ENCODE peak calls at places on chromosomes 7 and 10, in eight cellular contexts. R is right lobe of liver, N is IMR-90, Q is A549, D is spleen, B is transverse colon, V is body of pancreas, C is testis. K is an unnamed sample.

GRCh38 chr10:28719789-28720436 is 42.6 kb downstream of the BAMBI start:
- DNase-seq in Q (no peak), V (no peak), D (no peak), B (no peak), C (no peak), R (no peak), N (peak), K (no peak)

GRCh38 chr10:122854648-122855047 is 9.0 kb upstream of the CUZD1 start:
- DNase-seq in C (no peak), N (peak), B (no peak), R (no peak), D (no peak), Q (peak), V (no peak), K (no peak)

GRCh38 chr10:132375116-132375794 is 21.7 kb upstream of the PWWP2B start:
- DNase-seq in N (no peak), C (no peak), V (no peak), D (peak), R (peak), Q (no peak), B (peak), K (peak)

GRCh38 chr10:75043256-75044121 is 68.0 kb upstream of the SAMD8 start:
- DNase-seq in Q (no peak), V (no peak), C (peak), D (peak), N (no peak), B (no peak), R (peak), K (peak)

GRCh38 chr10:96047004-96047649 is 3.7 kb downstream of the CCNJ start:
- DNase-seq in B (no peak), Q (no peak), N (no peak), C (no peak), D (no peak), V (no peak), R (no peak), K (no peak)

GRCh38 chr10:23438547-23439451 is at the start of gene OTUD1:
- DNase-seq in R (peak), N (peak), B (peak), V (peak), D (peak), C (peak), Q (peak), K (peak)

GRCh38 chr7:79050592-79050991 is 402.9 kb downstream of the MAGI2 start:
- DNase-seq in V (no peak), R (no peak), Q (no peak), D (no peak), N (peak), C (peak), B (no peak), K (no peak)

GRCh38 chr10:31101123-31101522 is 69.5 kb upstream of the ZNF438 start:
- DNase-seq in N (peak), C (no peak), B (no peak), R (no peak), Q (peak), D (no peak), V (no peak), K (no peak)

GRCh38 chr7:100894860-100895700 is 608 bp downstream of the ACHE start:
- DNase-seq in Q (no peak), B (peak), V (peak), R (no peak), C (peak), N (no peak), D (peak), K (peak)

GRCh38 chr10:95694665-95695064 is 938 bp upstream of the TCTN3 start:
- DNase-seq in R (no peak), D (no peak), N (no peak), B (no peak), C (no peak), Q (no peak), V (peak), K (no peak)

DNA sequence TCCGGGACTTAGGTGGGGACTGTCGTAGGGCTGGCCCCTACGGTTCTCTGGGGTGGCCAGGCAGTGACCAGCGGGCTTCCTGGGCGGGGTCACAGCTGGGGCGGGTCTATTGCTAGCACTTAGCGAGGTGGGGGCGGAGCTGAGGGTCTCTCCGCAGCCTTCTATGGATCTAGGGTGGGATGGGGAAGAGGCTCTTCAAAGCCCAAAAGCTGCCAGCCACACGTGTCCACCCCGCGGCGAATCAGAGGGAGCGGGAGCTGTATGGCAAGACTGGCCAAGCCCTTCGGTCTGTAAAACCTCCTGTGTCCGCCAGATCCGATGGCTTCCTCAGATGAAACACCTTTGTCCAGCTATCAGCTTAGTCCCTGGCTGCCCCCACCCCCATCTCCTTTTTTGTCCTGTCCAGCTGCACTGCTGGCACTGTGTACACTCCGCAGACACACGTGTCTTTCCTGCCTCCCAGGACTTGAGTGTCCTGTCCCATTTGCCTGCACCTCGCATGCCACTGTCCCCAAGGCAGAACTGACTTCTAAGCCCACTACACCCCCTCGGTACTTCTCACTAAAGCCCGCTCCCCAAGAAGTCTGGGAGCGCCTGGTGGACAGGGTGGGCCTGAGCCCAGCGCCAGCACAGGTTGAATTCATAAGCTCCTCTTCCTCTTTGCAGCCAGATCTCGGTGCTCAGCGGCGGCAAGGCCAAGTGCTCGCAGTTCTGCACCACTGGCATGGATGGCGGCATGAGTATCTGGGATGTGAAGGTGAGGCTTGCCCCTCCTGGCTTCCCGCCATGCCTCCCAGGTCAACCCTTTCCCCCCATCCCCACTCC is 14.8 kb downstream of the PDAP1 start:
- DNase-seq in N (no peak), C (no peak), Q (no peak), R (no peak), B (no peak), V (no peak), D (no peak), K (peak)
- TF ChIP-seq POLR2A in N (no peak), C (no peak), Q (no peak), R (no peak), B (no peak), V (peak), D (no peak), K (no peak)

GRCh38 chr10:77371421-77371820 is 266.2 kb downstream of the KCNMA1 start:
- DNase-seq in D (no peak), C (no peak), Q (no peak), R (no peak), B (no peak), N (no peak), V (no peak), K (no peak)
- H3K27ac ChIP-seq in D (no peak), C (no peak), Q (peak), R (no peak), B (no peak), N (no peak), V (no peak), K (peak)

DNA sequence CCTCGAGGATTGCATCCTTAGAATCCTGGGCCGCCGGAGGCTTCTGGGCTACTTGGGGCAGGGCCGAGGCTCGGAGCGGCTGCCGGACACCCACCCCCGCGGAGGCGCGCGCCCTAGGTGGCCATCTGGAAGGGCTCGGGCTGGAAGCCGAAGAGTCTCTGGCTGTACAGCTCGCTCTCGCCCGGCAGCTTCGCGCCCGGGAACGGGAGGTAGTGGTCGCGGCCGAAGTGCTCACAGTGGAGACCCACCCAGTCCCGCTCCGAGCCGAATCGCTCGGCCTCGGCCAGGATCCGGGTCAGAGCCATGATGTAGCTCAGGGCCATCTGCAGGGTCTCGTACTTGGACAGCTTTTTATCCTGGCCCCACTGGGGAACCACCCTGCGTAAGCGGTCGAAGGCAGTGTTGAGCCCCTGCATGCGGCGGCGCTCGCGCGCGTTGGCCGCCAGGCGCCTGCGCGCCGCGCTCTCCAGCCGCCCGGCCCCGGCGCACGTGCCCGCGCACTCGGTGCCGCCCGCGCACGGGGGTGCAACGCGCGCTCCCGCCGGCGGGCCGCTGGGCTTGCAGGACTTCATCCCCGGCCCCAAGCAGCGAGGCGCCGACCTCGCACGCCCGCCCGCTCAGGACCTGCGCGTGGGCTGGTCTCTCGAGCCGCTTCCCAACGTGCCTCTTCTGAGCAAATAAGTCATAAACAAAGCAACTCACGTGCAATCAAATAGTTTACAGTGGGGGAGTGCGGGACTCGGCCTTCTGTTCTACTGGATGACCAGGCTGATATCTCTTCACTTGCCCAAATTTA is 609 bp downstream of the ATOH7 start:
- DNase-seq in C (peak), B (peak), D (peak), N (peak), R (peak), Q (peak), V (peak), K (peak)
- TF ChIP-seq POLR2A in C (no peak), B (peak), D (no peak), N (no peak), R (no peak), Q (peak), V (peak), K (no peak)

GRCh38 chr7:5678295-5679046 is 103.0 kb downstream of the RNF216 start:
- DNase-seq in N (no peak), R (no peak), V (no peak), C (no peak), D (peak), B (no peak), Q (no peak), K (no peak)

GRCh38 chr7:5681423-5681822 is 100.0 kb downstream of the RNF216 start:
- DNase-seq in Q (no peak), N (no peak), C (no peak), V (no peak), D (no peak), R (no peak), B (no peak), K (no peak)

GRCh38 chr7:5679741-5680473 is 101.6 kb downstream of the RNF216 start:
- DNase-seq in N (no peak), R (peak), C (peak), B (peak), Q (no peak), D (peak), V (no peak), K (peak)

GRCh38 chr7:5679047-5679740 is 102.3 kb downstream of the RNF216 start:
- DNase-seq in Q (no peak), R (no peak), V (no peak), C (no peak), N (no peak), D (peak), B (no peak), K (no peak)

GRCh38 chr7:5677538-5678294 is 103.7 kb downstream of the RNF216 start:
- DNase-seq in N (peak), Q (peak), V (peak), C (peak), B (peak), D (peak), R (peak), K (peak)
- H3K27ac ChIP-seq in N (peak), Q (peak), V (no peak), C (no peak), B (peak), D (peak), R (no peak), K (peak)

GRCh38 chr10:115092555-115093285 is 445 bp upstream of the ATRNL1 start:
- DNase-seq in D (peak), C (peak), V (peak), Q (no peak), N (peak), R (peak), B (peak), K (no peak)
- TF ChIP-seq POLR2A in D (no peak), C (no peak), V (no peak), Q (no peak), N (no peak), R (no peak), B (no peak), K (no peak)

DNA sequence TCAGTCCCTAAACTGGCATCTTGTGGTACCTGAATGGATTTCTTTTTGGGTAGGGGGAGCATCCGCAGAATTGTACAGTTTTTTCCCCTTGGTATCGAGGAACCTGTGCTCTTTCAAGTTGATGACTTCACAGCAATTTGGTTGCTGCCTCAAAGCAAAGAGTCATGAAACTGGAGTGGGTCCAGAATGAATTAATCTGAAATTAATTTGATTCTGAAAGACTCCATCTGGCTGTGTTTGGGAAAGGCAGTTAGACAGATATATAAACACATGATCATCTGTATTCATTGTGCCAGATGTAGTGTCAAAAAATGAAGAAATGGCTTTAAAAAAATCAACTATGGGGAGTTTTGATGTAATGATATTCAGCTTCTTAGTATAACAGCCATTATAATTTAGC is 136.1 kb downstream of the CELF2 start:
- DNase-seq in B (no peak), Q (no peak), V (no peak), N (no peak), R (no peak), D (no peak), C (no peak), K (no peak)
- H3K27ac ChIP-seq in B (no peak), Q (no peak), V (no peak), N (no peak), R (no peak), D (no peak), C (no peak), K (no peak)

DNA sequence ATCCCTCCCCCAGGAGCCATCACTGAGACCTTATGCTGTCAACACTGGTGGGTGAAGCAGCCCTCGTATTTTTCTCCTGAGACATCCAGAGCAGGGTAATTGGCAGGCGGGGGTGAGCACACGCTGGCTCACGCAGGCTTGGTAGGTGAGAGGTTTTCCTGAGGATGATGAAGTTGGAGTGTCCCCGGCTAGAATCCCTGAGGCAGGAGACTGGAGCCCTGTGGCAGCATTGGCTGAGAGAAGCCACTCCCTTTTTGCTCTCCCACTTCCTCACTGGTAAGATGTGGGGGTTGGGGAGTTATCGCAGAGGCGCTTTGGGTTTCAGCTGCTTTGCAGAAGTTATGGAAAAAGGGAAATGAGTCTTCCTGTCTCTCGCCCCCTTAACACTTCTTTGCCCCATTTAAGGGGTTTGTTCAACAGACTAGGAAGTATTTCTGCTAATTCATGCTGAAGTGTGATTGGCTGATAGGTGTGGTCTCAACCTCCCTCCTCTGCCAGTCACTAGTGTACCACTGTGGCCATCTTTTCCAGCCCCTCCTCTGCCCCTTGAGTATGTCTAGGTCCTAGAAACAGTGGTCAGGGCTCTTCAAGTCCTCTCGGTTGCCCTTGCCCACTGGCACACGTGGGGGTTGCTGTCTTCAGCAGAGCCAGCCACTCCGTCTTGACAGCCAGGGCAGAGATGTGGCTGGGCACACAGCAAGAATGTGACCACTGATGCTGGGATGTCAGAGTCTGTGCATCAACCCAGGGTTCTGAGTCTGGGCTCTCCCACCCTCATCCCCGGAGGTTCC is 5.7 kb downstream of the ARPC1B start:
- DNase-seq in R (no peak), V (no peak), C (peak), D (peak), N (peak), B (peak), Q (no peak), K (no peak)
- TF ChIP-seq POLR2A in R (no peak), V (no peak), C (no peak), D (peak), N (no peak), B (no peak), Q (no peak), K (no peak)

GRCh38 chr7:47787249-47788069 is 160.8 kb downstream of the PKD1L1 start:
- DNase-seq in R (no peak), N (peak), V (no peak), B (no peak), D (no peak), Q (no peak), C (no peak), K (no peak)
- H3K27ac ChIP-seq in R (no peak), N (peak), V (peak), B (peak), D (no peak), Q (peak), C (peak), K (peak)

GRCh38 chr10:133442967-133443924 is 10.5 kb upstream of the SCART1 start:
- DNase-seq in N (no peak), Q (no peak), D (peak), C (no peak), B (no peak), V (no peak), R (no peak), K (peak)

GRCh38 chr10:133445751-133446708 is 7.7 kb upstream of the SCART1 start:
- DNase-seq in R (no peak), D (no peak), C (no peak), Q (no peak), B (no peak), V (no peak), N (no peak), K (no peak)

GRCh38 chr10:133442191-133442966 is 11.4 kb upstream of the SCART1 start:
- DNase-seq in B (no peak), D (peak), R (no peak), V (no peak), N (no peak), Q (no peak), C (no peak), K (peak)

GRCh38 chr10:133445268-133445732 is 8.4 kb upstream of the SCART1 start:
- DNase-seq in B (no peak), Q (no peak), V (no peak), R (no peak), N (no peak), D (no peak), C (no peak), K (peak)

DNA sequence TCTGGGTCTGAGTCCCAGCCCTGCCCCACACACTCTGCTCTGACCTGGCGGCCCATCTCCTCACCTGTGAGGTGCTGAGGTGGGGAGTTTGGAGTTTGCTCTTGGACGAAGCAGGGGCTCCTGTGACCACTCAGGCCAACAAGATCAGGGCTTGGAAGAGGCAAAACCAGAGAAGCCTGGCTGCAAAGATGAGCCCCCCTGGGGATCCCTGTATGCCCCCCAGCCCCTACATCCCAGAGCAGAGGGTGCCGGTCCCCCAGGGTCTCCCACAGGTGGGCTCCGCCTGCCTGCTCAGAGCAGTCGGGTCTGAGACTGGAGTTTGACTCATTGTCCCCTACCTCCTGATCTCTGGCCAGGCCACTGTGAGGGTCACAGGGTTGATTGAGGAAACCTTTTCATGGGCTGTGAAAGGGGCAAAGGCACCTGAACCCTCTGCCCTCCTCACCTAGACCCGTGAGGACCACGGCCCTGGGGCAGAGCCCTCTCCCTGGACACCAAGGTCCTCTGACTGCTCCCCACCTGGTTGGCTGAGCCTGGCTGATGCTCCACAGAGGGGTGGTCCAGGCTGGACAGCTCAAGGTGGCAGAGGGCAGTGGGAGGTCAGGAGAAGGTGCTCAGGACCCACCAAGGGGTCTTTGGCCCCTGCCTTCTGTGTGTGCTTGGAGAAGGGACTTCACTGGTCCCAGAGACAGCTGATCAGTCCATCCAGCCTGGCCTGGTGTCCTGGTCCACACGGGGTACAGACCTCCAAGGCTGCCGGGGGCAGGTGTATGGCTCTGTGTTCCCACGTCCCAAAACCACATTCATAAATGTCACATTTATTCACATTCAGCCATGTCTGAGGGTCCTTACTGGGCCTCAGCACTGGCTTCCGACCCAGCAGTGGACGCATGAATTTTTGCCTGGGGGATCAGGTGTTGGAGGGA is 9.1 kb upstream of the SCART1 start:
- DNase-seq in N (no peak), Q (no peak), V (no peak), C (no peak), D (no peak), B (no peak), R (no peak), K (peak)
- TF ChIP-seq POLR2A in N (no peak), Q (no peak), V (no peak), C (no peak), D (no peak), B (no peak), R (no peak), K (no peak)